ENCODE peak calls at places on chromosomes 5 and 9, in eight cellular contexts. Q is SK-N-SH, E is fibroblast of mammary gland, K is progenitor cell of endocrine pancreas, A is globus pallidus, G is skeletal muscle cell, N is PC-9, V is GM04504. L is an unnamed sample.

GRCh38 chr5:5523066-5523505 is 100.6 kb downstream of the ICE1 start:
- DNase-seq in Q (no peak), E (no peak), K (no peak), A (no peak), G (no peak), N (no peak), V (peak), L (no peak)

GRCh38 chr5:104088876-104089778 is 526.5 kb upstream of the NUDT12 start:
- DNase-seq in Q (no peak), E (no peak), K (no peak), A (no peak), G (no peak), N (no peak), V (peak), L (peak)

GRCh38 chr9:38046669-38047300 is 22.2 kb downstream of the SHB start:
- DNase-seq in Q (no peak), E (no peak), K (no peak), A (no peak), G (no peak), N (peak), V (peak), L (peak)

GRCh38 chr5:100644776-100645175 is 109.6 kb downstream of the FAM174A start:
- DNase-seq in Q (no peak), E (no peak), K (no peak), A (no peak), G (no peak), N (no peak), V (no peak), L (no peak)

GRCh38 chr9:96874947-96875459 is 20.7 kb upstream of the ZNF782 start:
- DNase-seq in Q (no peak), E (peak), K (no peak), A (no peak), G (peak), N (peak), V (no peak), L (no peak)

GRCh38 chr5:143977891-143978448 is 166.0 kb downstream of the HMHB1 start:
- DNase-seq in Q (no peak), E (peak), K (no peak), A (no peak), G (no peak), N (peak), V (no peak), L (no peak)

GRCh38 chr5:175385691-175386360 is 58.2 kb downstream of the DRD1 start:
- DNase-seq in Q (no peak), E (no peak), K (no peak), A (no peak), G (no peak), N (no peak), V (no peak), L (peak)

GRCh38 chr5:179262126-179262920 is 82.9 kb downstream of the ADAMTS2 start:
- DNase-seq in Q (peak), E (no peak), K (no peak), A (no peak), G (no peak), N (no peak), V (no peak), L (no peak)

GRCh38 chr9:115743709-115744605 is 409.6 kb upstream of the PAPPA start:
- DNase-seq in Q (no peak), E (no peak), K (no peak), A (no peak), G (no peak), N (no peak), V (no peak), L (no peak)

GRCh38 chr5:132485641-132486317 is 4.8 kb downstream of the IRF1 start:
- DNase-seq in Q (no peak), E (no peak), K (no peak), A (no peak), G (no peak), N (no peak), V (no peak), L (no peak)

GRCh38 chr5:147887026-147887627 is 8.6 kb downstream of the SCGB3A2 start:
- DNase-seq in Q (peak), E (peak), K (no peak), A (peak), G (no peak), N (peak), V (no peak), L (no peak)

GRCh38 chr5:149646564-149646963 is 65.3 kb downstream of the ARHGEF37 start:
- DNase-seq in Q (peak), E (peak), K (no peak), A (no peak), G (no peak), N (no peak), V (no peak), L (no peak)

GRCh38 chr5:132500931-132501628 is 10.5 kb upstream of the IRF1 start:
- DNase-seq in Q (peak), E (peak), K (peak), A (peak), G (no peak), N (peak), V (peak), L (no peak)

GRCh38 chr5:10757043-10757442 is 4.0 kb downstream of the DAP start:
- DNase-seq in Q (no peak), E (no peak), K (no peak), A (no peak), G (no peak), N (no peak), V (no peak), L (no peak)

GRCh38 chr5:154997746-154998145 is 15.8 kb upstream of the KIF4B start:
- DNase-seq in Q (no peak), E (no peak), K (no peak), A (no peak), G (no peak), N (no peak), V (no peak), L (no peak)

GRCh38 chr5:52800394-52801213 is 12.9 kb downstream of the ITGA1 start:
- DNase-seq in Q (peak), E (peak), K (peak), A (peak), G (no peak), N (peak), V (no peak), L (no peak)

GRCh38 chr9:87065981-87066380 is 118.7 kb upstream of the GAS1 start:
- DNase-seq in Q (no peak), E (peak), K (no peak), A (no peak), G (no peak), N (no peak), V (peak), L (no peak)

GRCh38 chr5:55694152-55694830 is 17.8 kb downstream of the SLC38A9 start:
- DNase-seq in Q (peak), E (peak), K (no peak), A (peak), G (no peak), N (no peak), V (no peak), L (no peak)

GRCh38 chr9:88387733-88388202 is 476 bp upstream of the SPIN1 start:
- DNase-seq in Q (peak), E (peak), K (no peak), A (no peak), G (no peak), N (no peak), V (peak), L (no peak)

GRCh38 chr5:38602641-38603040 is 46.2 kb upstream of the LIFR start:
- DNase-seq in Q (no peak), E (no peak), K (no peak), A (no peak), G (no peak), N (no peak), V (no peak), L (no peak)